ENCODE peak calls at places on chromosomes 6 and 20, in five cellular contexts. One of them, this sample, is unnamed.
A peak's percentile ranks its signal among the peaks of the same experiment; 100 is the strongest.

GRCh38 chr6:136037246-136037884 is 185.9 kb downstream of the PDE7B start:
- DNase-seq in brain microvascular endothelial cell: no peak
- DNase-seq in cardiac fibroblast: peak; percentile 68
- DNase-seq in tibial artery: no peak
- DNase-seq in nephron progenitor cell: no peak
- DNase-seq in this sample: peak; percentile 84

GRCh38 chr20:56750430-56750829 is 121.3 kb downstream of the TFAP2C start:
- DNase-seq in nephron progenitor cell: peak; percentile 31
- DNase-seq in tibial artery: no peak
- DNase-seq in brain microvascular endothelial cell: no peak
- DNase-seq in cardiac fibroblast: no peak
- DNase-seq in this sample: no peak

GRCh38 chr6:50285735-50286134 is 236.0 kb upstream of the DEFB112 start:
- DNase-seq in tibial artery: no peak
- DNase-seq in nephron progenitor cell: no peak
- DNase-seq in brain microvascular endothelial cell: no peak
- DNase-seq in cardiac fibroblast: no peak
- DNase-seq in this sample: no peak

GRCh38 chr6:18352001-18352400 is 35.1 kb upstream of the RNF144B start:
- DNase-seq in nephron progenitor cell: no peak
- DNase-seq in brain microvascular endothelial cell: no peak
- DNase-seq in tibial artery: no peak
- DNase-seq in cardiac fibroblast: no peak
- DNase-seq in this sample: no peak

GRCh38 chr20:63977392-63978276 is 1.8 kb downstream of the SAMD10 start:
- DNase-seq in cardiac fibroblast: peak; percentile 72
- DNase-seq in nephron progenitor cell: no peak
- DNase-seq in tibial artery: no peak
- DNase-seq in brain microvascular endothelial cell: peak; percentile 83
- DNase-seq in this sample: peak; percentile 87

GRCh38 chr6:100283288-100283687 is 181.4 kb downstream of the SIM1 start:
- DNase-seq in nephron progenitor cell: no peak
- DNase-seq in cardiac fibroblast: peak; percentile 40
- DNase-seq in tibial artery: no peak
- DNase-seq in brain microvascular endothelial cell: peak; percentile 82
- DNase-seq in this sample: no peak

GRCh38 chr6:125300992-125301434 is 754 bp downstream of the HDDC2 start:
- DNase-seq in brain microvascular endothelial cell: peak; percentile 34
- DNase-seq in cardiac fibroblast: no peak
- DNase-seq in tibial artery: no peak
- DNase-seq in nephron progenitor cell: no peak
- DNase-seq in this sample: no peak

GRCh38 chr20:4341804-4342560 is 326.6 kb upstream of the RNF24 start:
- DNase-seq in cardiac fibroblast: peak; percentile 2
- DNase-seq in tibial artery: no peak
- DNase-seq in brain microvascular endothelial cell: peak; percentile 26
- DNase-seq in nephron progenitor cell: no peak
- DNase-seq in this sample: no peak

GRCh38 chr20:1912056-1912455 is 16.8 kb downstream of the SIRPA start:
- DNase-seq in nephron progenitor cell: no peak
- DNase-seq in cardiac fibroblast: no peak
- DNase-seq in tibial artery: no peak
- DNase-seq in brain microvascular endothelial cell: peak; percentile 47
- DNase-seq in this sample: no peak

GRCh38 chr6:68071740-68072139 is 563.3 kb upstream of the ADGRB3 start:
- DNase-seq in brain microvascular endothelial cell: no peak
- DNase-seq in cardiac fibroblast: peak; percentile 32
- DNase-seq in nephron progenitor cell: no peak
- DNase-seq in tibial artery: no peak
- DNase-seq in this sample: no peak

GRCh38 chr6:116268589-116269293 is 11.0 kb downstream of the TSPYL1 start:
- DNase-seq in tibial artery: no peak
- DNase-seq in cardiac fibroblast: peak; percentile 86
- DNase-seq in brain microvascular endothelial cell: peak; percentile 67
- DNase-seq in nephron progenitor cell: no peak
- DNase-seq in this sample: no peak

GRCh38 chr20:63145156-63145555 is 70.8 kb downstream of the YTHDF1 start:
- DNase-seq in cardiac fibroblast: no peak
- DNase-seq in tibial artery: no peak
- DNase-seq in nephron progenitor cell: no peak
- DNase-seq in brain microvascular endothelial cell: no peak
- DNase-seq in this sample: no peak

GRCh38 chr6:16494781-16495180 is 256.4 kb downstream of the GMPR start:
- DNase-seq in cardiac fibroblast: no peak
- DNase-seq in nephron progenitor cell: no peak
- DNase-seq in tibial artery: no peak
- DNase-seq in brain microvascular endothelial cell: no peak
- DNase-seq in this sample: peak; percentile 55

GRCh38 chr6:85678602-85679444 is 36.1 kb upstream of the SYNCRIP start:
- DNase-seq in cardiac fibroblast: peak; percentile 99
- DNase-seq in brain microvascular endothelial cell: peak; percentile 98
- DNase-seq in tibial artery: peak; percentile 99
- DNase-seq in nephron progenitor cell: peak; percentile 95
- DNase-seq in this sample: peak; percentile 98

GRCh38 chr20:50247196-50248094 is 56.8 kb downstream of the CEBPB start:
- DNase-seq in brain microvascular endothelial cell: no peak
- DNase-seq in tibial artery: no peak
- DNase-seq in nephron progenitor cell: no peak
- DNase-seq in cardiac fibroblast: no peak
- DNase-seq in this sample: no peak

DNA sequence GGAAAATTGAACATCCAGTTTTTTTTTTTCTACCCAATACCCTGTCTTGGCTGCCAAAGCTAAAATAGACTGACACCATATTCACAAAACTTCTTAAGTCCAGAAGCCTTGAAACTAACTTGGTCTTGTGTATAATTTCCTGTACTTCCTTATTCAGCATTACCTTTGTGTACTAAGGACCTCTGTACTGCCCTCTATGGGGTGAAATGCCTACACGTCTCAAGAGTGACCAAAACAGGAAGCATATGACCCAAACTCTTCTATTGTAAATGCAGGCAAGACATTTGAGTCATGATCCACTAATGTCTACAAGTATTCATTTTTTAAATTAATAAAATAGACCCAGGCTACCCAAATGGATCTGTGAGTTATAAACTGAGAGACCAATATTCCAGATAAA is 50.4 kb downstream of the HMGCLL1 start:
- DNase-seq in brain microvascular endothelial cell: peak; percentile 35
- DNase-seq in nephron progenitor cell: no peak
- DNase-seq in cardiac fibroblast: peak; percentile 28
- DNase-seq in tibial artery: no peak
- DNase-seq in this sample: no peak
- TF ChIP-seq CTCF in brain microvascular endothelial cell: peak; percentile 52
- TF ChIP-seq CTCF in nephron progenitor cell: peak; percentile 30
- TF ChIP-seq CTCF in cardiac fibroblast: peak; percentile 26
- TF ChIP-seq CTCF in tibial artery: no peak
- TF ChIP-seq CTCF in this sample: no peak

GRCh38 chr6:131367206-131367873 is 205.7 kb upstream of the ARG1 start:
- DNase-seq in cardiac fibroblast: no peak
- DNase-seq in nephron progenitor cell: no peak
- DNase-seq in tibial artery: no peak
- DNase-seq in brain microvascular endothelial cell: no peak
- DNase-seq in this sample: no peak
- TF ChIP-seq CTCF in cardiac fibroblast: no peak
- TF ChIP-seq CTCF in nephron progenitor cell: no peak
- TF ChIP-seq CTCF in tibial artery: no peak
- TF ChIP-seq CTCF in brain microvascular endothelial cell: no peak
- TF ChIP-seq CTCF in this sample: no peak

DNA sequence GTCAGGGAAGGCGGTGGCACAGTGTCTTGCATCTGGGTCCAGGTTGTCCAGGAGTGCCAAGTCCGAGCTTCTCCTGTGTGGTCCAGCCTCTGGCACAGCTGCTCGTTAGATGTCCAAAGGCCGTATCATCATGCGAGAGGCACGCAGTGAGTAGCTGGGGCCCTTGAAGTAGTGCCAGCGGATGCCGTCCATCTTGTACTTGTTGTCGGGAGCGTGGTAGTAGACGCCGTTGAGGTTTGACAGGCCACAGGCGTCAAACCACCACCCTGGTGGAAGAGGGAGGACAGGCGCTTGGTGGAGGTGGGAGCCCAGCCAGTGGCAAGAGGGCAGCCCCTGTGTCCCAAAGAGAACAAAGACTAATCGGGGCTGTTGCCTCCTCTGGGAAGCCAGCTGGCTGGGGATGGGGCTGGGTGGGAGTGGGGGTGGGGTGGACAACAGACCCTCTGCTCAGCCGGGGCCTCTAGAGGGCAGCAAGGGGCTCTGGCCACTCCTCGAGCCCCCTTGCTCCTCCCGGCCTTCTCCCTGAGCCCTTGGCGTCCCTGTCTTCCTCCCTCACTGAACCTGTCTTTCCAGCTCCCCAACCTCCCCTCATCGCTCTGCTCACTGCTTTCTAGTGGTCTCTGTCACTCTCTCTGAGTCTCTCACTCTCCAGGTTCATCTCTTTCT is 39.5 kb downstream of the FAM110A start:
- DNase-seq in nephron progenitor cell: peak; percentile 41
- DNase-seq in tibial artery: no peak
- DNase-seq in brain microvascular endothelial cell: no peak
- DNase-seq in cardiac fibroblast: no peak
- DNase-seq in this sample: no peak
- TF ChIP-seq CTCF in nephron progenitor cell: peak; percentile 34
- TF ChIP-seq CTCF in tibial artery: no peak
- TF ChIP-seq CTCF in brain microvascular endothelial cell: no peak
- TF ChIP-seq CTCF in cardiac fibroblast: no peak
- TF ChIP-seq CTCF in this sample: no peak

GRCh38 chr6:148313483-148313882 is 29.2 kb upstream of the SASH1 start:
- DNase-seq in brain microvascular endothelial cell: no peak
- DNase-seq in nephron progenitor cell: no peak
- DNase-seq in cardiac fibroblast: no peak
- DNase-seq in tibial artery: no peak
- DNase-seq in this sample: no peak
- TF ChIP-seq CTCF in brain microvascular endothelial cell: no peak
- TF ChIP-seq CTCF in nephron progenitor cell: no peak
- TF ChIP-seq CTCF in cardiac fibroblast: no peak
- TF ChIP-seq CTCF in tibial artery: no peak
- TF ChIP-seq CTCF in this sample: no peak

This sample was measured in activated CD8-positive, alpha-beta T cell treated with anti-CD3 and anti-CD28 coated beads for 36 hours.